ENCODE peak calls at places on chromosomes 11 and 22, in eight cellular contexts. Q, F, T, S, G, Z, A and L are unnamed samples.

GRCh38 chr11:69644071-69644961 is 3.4 kb downstream of the CCND1 start:
- ATAC-seq in G (no peak), A (no peak), Z (peak; percentile 6), S (peak; percentile 79), F (no peak), T (no peak), Q (peak; percentile 40), L (no peak)

GRCh38 chr11:27496461-27496860 is 10.1 kb downstream of the LIN7C start:
- ATAC-seq in F (no peak), Q (no peak), G (no peak), Z (no peak), T (no peak), S (peak; percentile 26), A (no peak), L (no peak)

GRCh38 chr11:6646631-6647281 is 8.9 kb downstream of the DCHS1 start:
- ATAC-seq in G (peak; percentile 47), T (peak; percentile 59), Z (no peak), Q (peak; percentile 26), A (peak; percentile 75), F (peak; percentile 61), S (peak; percentile 78), L (peak; percentile 91)

GRCh38 chr11:17333799-17334586 is 17.6 kb upstream of the NCR3LG1 start:
- ATAC-seq in Z (no peak), S (peak; percentile 86), A (peak; percentile 88), T (peak; percentile 56), F (no peak), G (no peak), Q (no peak), L (no peak)

GRCh38 chr11:71488086-71488967 is 35.3 kb downstream of the NADSYN1 start:
- ATAC-seq in F (no peak), G (peak; percentile 18), T (no peak), A (no peak), S (peak; percentile 63), Q (no peak), Z (peak; percentile 40), L (no peak)

GRCh38 chr22:17727244-17727892 is 46.9 kb downstream of the BID start:
- ATAC-seq in T (no peak), G (no peak), Z (no peak), A (peak; percentile 15), Q (no peak), S (peak; percentile 8), F (no peak), L (no peak)

GRCh38 chr22:30472994-30473720 is 1.3 kb upstream of the SEC14L3 start:
- ATAC-seq in G (no peak), Q (no peak), F (no peak), S (no peak), A (no peak), Z (no peak), T (no peak), L (no peak)

GRCh38 chr11:45852018-45852711 is 4.9 kb downstream of the CRY2 start:
- ATAC-seq in F (no peak), A (no peak), Z (no peak), T (no peak), Q (no peak), G (no peak), S (peak; percentile 24), L (no peak)

GRCh38 chr11:66136752-66137123 is 66.7 kb downstream of the PACS1 start:
- ATAC-seq in T (peak; percentile 27), G (no peak), S (no peak), Q (no peak), A (no peak), F (no peak), Z (no peak), L (no peak)

GRCh38 chr11:110130642-110131238 is 37.5 kb downstream of the ZC3H12C start:
- ATAC-seq in A (no peak), S (peak; percentile 85), Q (no peak), T (no peak), F (no peak), G (no peak), Z (no peak), L (no peak)

GRCh38 chr11:117232911-117233409 is 489 bp downstream of the RNF214 start:
- ATAC-seq in G (no peak), Q (no peak), F (no peak), Z (peak; percentile 20), A (no peak), T (no peak), S (peak; percentile 23), L (peak; percentile 45)

GRCh38 chr22:41512421-41513194 is 31.7 kb downstream of the POLR3H start:
- ATAC-seq in Q (no peak), Z (peak; percentile 95), F (no peak), G (no peak), S (peak; percentile 61), A (no peak), T (no peak), L (no peak)

GRCh38 chr11:86486261-86487030 is 111.8 kb downstream of the CCDC81 start:
- ATAC-seq in Q (no peak), S (no peak), T (peak; percentile 89), Z (no peak), F (peak; percentile 86), A (no peak), G (no peak), L (peak; percentile 40)

GRCh38 chr11:94629741-94630140 is 62.6 kb downstream of the PIWIL4 start:
- ATAC-seq in T (no peak), S (no peak), A (no peak), Q (no peak), G (no peak), F (no peak), Z (no peak), L (no peak)

GRCh38 chr11:45078236-45079074 is 68.0 kb upstream of the PRDM11 start:
- ATAC-seq in S (no peak), G (no peak), A (no peak), Q (no peak), F (no peak), Z (no peak), T (no peak), L (no peak)

GRCh38 chr11:8584511-8584910 is 9.5 kb downstream of the STK33 start:
- ATAC-seq in Z (peak; percentile 32), G (no peak), Q (no peak), T (no peak), A (no peak), S (peak; percentile 37), F (no peak), L (no peak)

GRCh38 chr11:10314199-10315072 is 9.6 kb downstream of the ADM start:
- ATAC-seq in Q (peak; percentile 72), T (peak; percentile 83), Z (peak; percentile 83), A (peak; percentile 85), S (peak; percentile 67), G (peak; percentile 78), F (peak; percentile 92), L (peak; percentile 71)

GRCh38 chr22:24134090-24134846 is 47.0 kb upstream of the SUSD2 start:
- ATAC-seq in G (peak; percentile 40), T (peak; percentile 66), A (peak; percentile 80), Z (no peak), Q (no peak), S (no peak), F (peak; percentile 63), L (peak; percentile 81)

GRCh38 chr22:26559961-26560575 is 29.9 kb downstream of the TPST2 start:
- ATAC-seq in G (no peak), Q (peak; percentile 33), A (no peak), S (no peak), Z (no peak), F (no peak), T (no peak), L (no peak)

GRCh38 chr11:128361451-128362020 is 225.8 kb downstream of the ETS1 start:
- ATAC-seq in A (no peak), G (no peak), F (no peak), Q (peak; percentile 62), S (peak; percentile 19), T (peak; percentile 83), Z (no peak), L (peak; percentile 74)

GRCh38 chr22:41327124-41327523 is 25.8 kb downstream of the ZC3H7B start:
- ATAC-seq in G (no peak), A (no peak), Z (no peak), F (no peak), S (peak; percentile 57), Q (no peak), T (no peak), L (no peak)

GRCh38 chr22:43326342-43326825 is 16.8 kb downstream of the SCUBE1 start:
- ATAC-seq in G (no peak), S (no peak), Q (no peak), T (no peak), F (no peak), A (no peak), Z (no peak), L (no peak)

GRCh38 chr22:42895087-42895486 is 38.0 kb upstream of the ARFGAP3 start:
- ATAC-seq in Q (no peak), G (peak; percentile 86), A (peak; percentile 64), T (peak; percentile 93), S (no peak), Z (no peak), F (peak; percentile 80), L (peak; percentile 84)

GRCh38 chr11:67436459-67437081 is 912 bp downstream of the PTPRCAP start:
- ATAC-seq in Q (no peak), A (peak; percentile 38), Z (no peak), F (peak; percentile 46), S (no peak), T (peak; percentile 52), G (peak; percentile 49), L (peak; percentile 73)

GRCh38 chr11:39651857-39652461 is 1807.5 kb downstream of the LRRC4C start:
- ATAC-seq in T (no peak), Z (no peak), F (no peak), A (no peak), G (no peak), S (no peak), Q (no peak), L (peak; percentile 39)

GRCh38 chr22:50626856-50627451 is 998 bp downstream of the ARSA start:
- ATAC-seq in G (no peak), F (no peak), Q (no peak), Z (no peak), A (no peak), S (no peak), T (no peak), L (no peak)

GRCh38 chr11:250740-251299 is 14.0 kb downstream of the PSMD13 start:
- ATAC-seq in S (peak; percentile 81), Q (peak; percentile 76), G (peak; percentile 90), T (peak; percentile 93), F (peak; percentile 97), A (peak; percentile 97), Z (peak; percentile 83), L (peak; percentile 86)

GRCh38 chr22:29093501-29093921 is 20.7 kb downstream of the KREMEN1 start:
- ATAC-seq in T (no peak), A (no peak), Z (no peak), F (no peak), Q (no peak), S (peak; percentile 64), G (no peak), L (no peak)

GRCh38 chr22:19047993-19048392 is 74.2 kb downstream of the DGCR2 start:
- ATAC-seq in Q (no peak), T (no peak), F (no peak), Z (no peak), A (no peak), G (no peak), S (no peak), L (no peak)

GRCh38 chr11:43503417-43503816 is 144.7 kb downstream of the TTC17 start:
- ATAC-seq in A (no peak), Q (no peak), F (no peak), G (no peak), Z (peak; percentile 52), T (no peak), S (no peak), L (no peak)

GRCh38 chr11:33347490-33348125 is 90.4 kb downstream of the HIPK3 start:
- ATAC-seq in G (no peak), S (peak; percentile 49), T (no peak), Q (no peak), Z (no peak), F (peak; percentile 45), A (no peak), L (peak; percentile 87)

GRCh38 chr11:28482666-28483065 is 374.5 kb downstream of the METTL15 start:
- ATAC-seq in F (no peak), A (no peak), G (no peak), Q (no peak), Z (no peak), T (no peak), S (no peak), L (no peak)